ENCODE peak calls at places on chromosomes 3 and 15, in seven cellular contexts. One of them, this sample, is unnamed.

GRCh38 chr15:98567951-98568350 is 80.4 kb upstream of the IGF1R start:
- DNase-seq in amniotic stem cell: no peak
- DNase-seq in A549: no peak
- DNase-seq in RPMI7951: peak
- DNase-seq in neural crest cell: no peak
- DNase-seq in NCI-H1092: no peak
- DNase-seq in CD8-positive, alpha-beta memory T cell: no peak
- DNase-seq in this sample: no peak

GRCh38 chr3:114092151-114093000 is 35.8 kb downstream of the QTRT2 start:
- DNase-seq in RPMI7951: no peak
- DNase-seq in NCI-H1092: no peak
- DNase-seq in A549: no peak
- DNase-seq in CD8-positive, alpha-beta memory T cell: no peak
- DNase-seq in neural crest cell: no peak
- DNase-seq in amniotic stem cell: no peak
- DNase-seq in this sample: no peak

GRCh38 chr15:74841761-74842385 is 1.1 kb downstream of the ULK3 start:
- DNase-seq in RPMI7951: no peak
- DNase-seq in NCI-H1092: no peak
- DNase-seq in A549: no peak
- DNase-seq in CD8-positive, alpha-beta memory T cell: no peak
- DNase-seq in neural crest cell: no peak
- DNase-seq in amniotic stem cell: no peak
- DNase-seq in this sample: no peak

GRCh38 chr15:94066811-94067210 is 164.6 kb upstream of the MCTP2 start:
- DNase-seq in A549: no peak
- DNase-seq in CD8-positive, alpha-beta memory T cell: no peak
- DNase-seq in amniotic stem cell: no peak
- DNase-seq in NCI-H1092: no peak
- DNase-seq in neural crest cell: no peak
- DNase-seq in RPMI7951: no peak
- DNase-seq in this sample: no peak

GRCh38 chr15:31471731-31472430 is 145.2 kb downstream of the KLF13 start:
- DNase-seq in CD8-positive, alpha-beta memory T cell: no peak
- DNase-seq in NCI-H1092: no peak
- DNase-seq in A549: no peak
- DNase-seq in RPMI7951: peak
- DNase-seq in neural crest cell: no peak
- DNase-seq in amniotic stem cell: peak
- DNase-seq in this sample: no peak

GRCh38 chr15:66922608-66923007 is 142.8 kb upstream of the SMAD3 start:
- DNase-seq in neural crest cell: no peak
- DNase-seq in NCI-H1092: no peak
- DNase-seq in CD8-positive, alpha-beta memory T cell: no peak
- DNase-seq in RPMI7951: no peak
- DNase-seq in amniotic stem cell: no peak
- DNase-seq in A549: no peak
- DNase-seq in this sample: no peak

GRCh38 chr3:23821858-23822257 is 16.1 kb downstream of the UBE2E1 start:
- DNase-seq in RPMI7951: no peak
- DNase-seq in A549: no peak
- DNase-seq in neural crest cell: no peak
- DNase-seq in NCI-H1092: no peak
- DNase-seq in amniotic stem cell: no peak
- DNase-seq in CD8-positive, alpha-beta memory T cell: no peak
- DNase-seq in this sample: no peak

GRCh38 chr15:39736646-39737550 is 45.7 kb downstream of the FSIP1 start:
- DNase-seq in CD8-positive, alpha-beta memory T cell: no peak
- DNase-seq in A549: no peak
- DNase-seq in NCI-H1092: peak
- DNase-seq in neural crest cell: no peak
- DNase-seq in amniotic stem cell: no peak
- DNase-seq in RPMI7951: peak
- DNase-seq in this sample: no peak

GRCh38 chr3:40920041-40920440 is 279.3 kb upstream of the CTNNB1 start:
- DNase-seq in RPMI7951: peak
- DNase-seq in amniotic stem cell: no peak
- DNase-seq in A549: no peak
- DNase-seq in NCI-H1092: no peak
- DNase-seq in neural crest cell: no peak
- DNase-seq in CD8-positive, alpha-beta memory T cell: no peak
- DNase-seq in this sample: no peak

GRCh38 chr3:141379250-141379872 is 11.1 kb downstream of the ZBTB38 start:
- DNase-seq in CD8-positive, alpha-beta memory T cell: peak
- DNase-seq in amniotic stem cell: no peak
- DNase-seq in NCI-H1092: no peak
- DNase-seq in A549: no peak
- DNase-seq in RPMI7951: no peak
- DNase-seq in neural crest cell: no peak
- DNase-seq in this sample: no peak

GRCh38 chr3:63911395-63911900 is 735 bp downstream of the SCAANT1 start:
- DNase-seq in NCI-H1092: no peak
- DNase-seq in neural crest cell: no peak
- DNase-seq in A549: no peak
- DNase-seq in RPMI7951: no peak
- DNase-seq in amniotic stem cell: no peak
- DNase-seq in CD8-positive, alpha-beta memory T cell: no peak
- DNase-seq in this sample: no peak

GRCh38 chr3:16311960-16312451 is 47.0 kb downstream of the OXNAD1 start:
- DNase-seq in NCI-H1092: no peak
- DNase-seq in neural crest cell: no peak
- DNase-seq in RPMI7951: peak
- DNase-seq in CD8-positive, alpha-beta memory T cell: peak
- DNase-seq in A549: no peak
- DNase-seq in amniotic stem cell: no peak
- DNase-seq in this sample: no peak

GRCh38 chr3:15877813-15878212 is 80.0 kb upstream of the ANKRD28 start:
- DNase-seq in CD8-positive, alpha-beta memory T cell: no peak
- DNase-seq in A549: no peak
- DNase-seq in neural crest cell: no peak
- DNase-seq in NCI-H1092: no peak
- DNase-seq in amniotic stem cell: no peak
- DNase-seq in RPMI7951: no peak
- DNase-seq in this sample: no peak

GRCh38 chr15:70451861-70452653 is 311.3 kb downstream of the UACA start:
- DNase-seq in amniotic stem cell: no peak
- DNase-seq in neural crest cell: no peak
- DNase-seq in A549: no peak
- DNase-seq in RPMI7951: no peak
- DNase-seq in NCI-H1092: no peak
- DNase-seq in CD8-positive, alpha-beta memory T cell: peak
- DNase-seq in this sample: no peak

GRCh38 chr3:63386568-63386967 is 108.5 kb downstream of the SYNPR start:
- DNase-seq in amniotic stem cell: no peak
- DNase-seq in A549: no peak
- DNase-seq in RPMI7951: peak
- DNase-seq in CD8-positive, alpha-beta memory T cell: no peak
- DNase-seq in neural crest cell: no peak
- DNase-seq in NCI-H1092: no peak
- DNase-seq in this sample: no peak